ENCODE peak calls at places on chromosomes 2 and 18, in seven cellular contexts. One of them, this sample, is unnamed.

GRCh38 chr18:75574197-75574596 is 146.7 kb upstream of the SMIM21 start:
- DNase-seq in HL-60: no peak
- DNase-seq in HT1080: peak; percentile 25
- DNase-seq in substantia nigra: no peak
- DNase-seq in stimulated activated CD4-positive, alpha-beta T cell treated with anti-CD3 and anti-CD28 coated beads, Interleukin-15, amount 100 ng/mL, for 24 hours: no peak
- DNase-seq in Caki2: no peak
- DNase-seq in ureter: no peak
- DNase-seq in this sample: no peak

GRCh38 chr2:80102026-80102425 is 202.5 kb downstream of the LRRTM1 start:
- DNase-seq in HL-60: no peak
- DNase-seq in HT1080: peak; percentile 71
- DNase-seq in substantia nigra: no peak
- DNase-seq in stimulated activated CD4-positive, alpha-beta T cell treated with anti-CD3 and anti-CD28 coated beads, Interleukin-15, amount 100 ng/mL, for 24 hours: no peak
- DNase-seq in Caki2: no peak
- DNase-seq in ureter: no peak
- DNase-seq in this sample: no peak

GRCh38 chr18:4181882-4182568 is 273.1 kb downstream of the DLGAP1 start:
- DNase-seq in HL-60: no peak
- DNase-seq in HT1080: no peak
- DNase-seq in substantia nigra: no peak
- DNase-seq in stimulated activated CD4-positive, alpha-beta T cell treated with anti-CD3 and anti-CD28 coated beads, Interleukin-15, amount 100 ng/mL, for 24 hours: no peak
- DNase-seq in Caki2: no peak
- DNase-seq in ureter: no peak
- DNase-seq in this sample: no peak

GRCh38 chr2:112493858-112494648 is 12.1 kb downstream of the TTL start:
- DNase-seq in HL-60: no peak
- DNase-seq in HT1080: peak; percentile 42
- DNase-seq in substantia nigra: no peak
- DNase-seq in stimulated activated CD4-positive, alpha-beta T cell treated with anti-CD3 and anti-CD28 coated beads, Interleukin-15, amount 100 ng/mL, for 24 hours: no peak
- DNase-seq in Caki2: peak; percentile 68
- DNase-seq in ureter: no peak
- DNase-seq in this sample: no peak

GRCh38 chr2:9311488-9311887 is 104.9 kb downstream of the ASAP2 start:
- DNase-seq in HL-60: no peak
- DNase-seq in HT1080: peak; percentile 90
- DNase-seq in substantia nigra: peak; percentile 39
- DNase-seq in stimulated activated CD4-positive, alpha-beta T cell treated with anti-CD3 and anti-CD28 coated beads, Interleukin-15, amount 100 ng/mL, for 24 hours: no peak
- DNase-seq in Caki2: no peak
- DNase-seq in ureter: no peak
- DNase-seq in this sample: no peak

GRCh38 chr2:72094701-72095100 is 53.0 kb downstream of the CYP26B1 start:
- DNase-seq in HL-60: no peak
- DNase-seq in HT1080: no peak
- DNase-seq in substantia nigra: no peak
- DNase-seq in stimulated activated CD4-positive, alpha-beta T cell treated with anti-CD3 and anti-CD28 coated beads, Interleukin-15, amount 100 ng/mL, for 24 hours: no peak
- DNase-seq in Caki2: no peak
- DNase-seq in ureter: peak; percentile 17
- DNase-seq in this sample: no peak

GRCh38 chr2:69253033-69253535 is 133.9 kb downstream of the GFPT1 start:
- DNase-seq in HL-60: no peak
- DNase-seq in HT1080: no peak
- DNase-seq in substantia nigra: no peak
- DNase-seq in stimulated activated CD4-positive, alpha-beta T cell treated with anti-CD3 and anti-CD28 coated beads, Interleukin-15, amount 100 ng/mL, for 24 hours: no peak
- DNase-seq in Caki2: no peak
- DNase-seq in ureter: no peak
- DNase-seq in this sample: no peak

GRCh38 chr2:48755473-48755872 is at the start of gene LHCGR:
- DNase-seq in HL-60: no peak
- DNase-seq in HT1080: no peak
- DNase-seq in substantia nigra: peak; percentile 20
- DNase-seq in stimulated activated CD4-positive, alpha-beta T cell treated with anti-CD3 and anti-CD28 coated beads, Interleukin-15, amount 100 ng/mL, for 24 hours: no peak
- DNase-seq in Caki2: no peak
- DNase-seq in ureter: no peak
- DNase-seq in this sample: no peak

GRCh38 chr2:23430263-23430662 is 45.3 kb downstream of the KLHL29 start:
- DNase-seq in HL-60: no peak
- DNase-seq in HT1080: peak; percentile 94
- DNase-seq in substantia nigra: no peak
- DNase-seq in stimulated activated CD4-positive, alpha-beta T cell treated with anti-CD3 and anti-CD28 coated beads, Interleukin-15, amount 100 ng/mL, for 24 hours: no peak
- DNase-seq in Caki2: no peak
- DNase-seq in ureter: no peak
- DNase-seq in this sample: no peak

GRCh38 chr2:163553601-163554000 is 182.2 kb downstream of the FIGN start:
- DNase-seq in HL-60: no peak
- DNase-seq in HT1080: no peak
- DNase-seq in substantia nigra: no peak
- DNase-seq in stimulated activated CD4-positive, alpha-beta T cell treated with anti-CD3 and anti-CD28 coated beads, Interleukin-15, amount 100 ng/mL, for 24 hours: no peak
- DNase-seq in Caki2: peak; percentile 9
- DNase-seq in ureter: no peak
- DNase-seq in this sample: no peak

GRCh38 chr2:88754585-88755305 is 63.3 kb downstream of the RPIA start:
- DNase-seq in HL-60: no peak
- DNase-seq in HT1080: no peak
- DNase-seq in substantia nigra: no peak
- DNase-seq in stimulated activated CD4-positive, alpha-beta T cell treated with anti-CD3 and anti-CD28 coated beads, Interleukin-15, amount 100 ng/mL, for 24 hours: no peak
- DNase-seq in Caki2: no peak
- DNase-seq in ureter: no peak
- DNase-seq in this sample: no peak

GRCh38 chr18:56235773-56236115 is 402.6 kb downstream of the TXNL1 start:
- DNase-seq in HL-60: no peak
- DNase-seq in HT1080: no peak
- DNase-seq in substantia nigra: no peak
- DNase-seq in stimulated activated CD4-positive, alpha-beta T cell treated with anti-CD3 and anti-CD28 coated beads, Interleukin-15, amount 100 ng/mL, for 24 hours: no peak
- DNase-seq in Caki2: no peak
- DNase-seq in ureter: no peak
- DNase-seq in this sample: no peak

GRCh38 chr18:74517236-74517630 is 17.1 kb upstream of the CNDP1 start:
- DNase-seq in HL-60: no peak
- DNase-seq in HT1080: no peak
- DNase-seq in substantia nigra: no peak
- DNase-seq in stimulated activated CD4-positive, alpha-beta T cell treated with anti-CD3 and anti-CD28 coated beads, Interleukin-15, amount 100 ng/mL, for 24 hours: no peak
- DNase-seq in Caki2: no peak
- DNase-seq in ureter: no peak
- DNase-seq in this sample: no peak

GRCh38 chr2:239111401-239112100 is 263.7 kb downstream of the TWIST2 start:
- DNase-seq in HL-60: no peak
- DNase-seq in HT1080: no peak
- DNase-seq in substantia nigra: peak; percentile 45
- DNase-seq in stimulated activated CD4-positive, alpha-beta T cell treated with anti-CD3 and anti-CD28 coated beads, Interleukin-15, amount 100 ng/mL, for 24 hours: no peak
- DNase-seq in Caki2: no peak
- DNase-seq in ureter: no peak
- DNase-seq in this sample: no peak

GRCh38 chr2:7572460-7572859 is 655.2 kb downstream of the RNF144A start:
- DNase-seq in HL-60: no peak
- DNase-seq in HT1080: no peak
- DNase-seq in substantia nigra: no peak
- DNase-seq in stimulated activated CD4-positive, alpha-beta T cell treated with anti-CD3 and anti-CD28 coated beads, Interleukin-15, amount 100 ng/mL, for 24 hours: peak; percentile 57
- DNase-seq in Caki2: no peak
- DNase-seq in ureter: no peak
- DNase-seq in this sample: peak; percentile 64

GRCh38 chr2:224357098-224357901 is 44.6 kb downstream of the FAM124B start:
- DNase-seq in HL-60: peak; percentile 26
- DNase-seq in HT1080: peak; percentile 58
- DNase-seq in substantia nigra: peak; percentile 7
- DNase-seq in stimulated activated CD4-positive, alpha-beta T cell treated with anti-CD3 and anti-CD28 coated beads, Interleukin-15, amount 100 ng/mL, for 24 hours: peak; percentile 59
- DNase-seq in Caki2: peak; percentile 30
- DNase-seq in ureter: peak; percentile 61
- DNase-seq in this sample: peak; percentile 62